ENCODE peak calls at places on chromosomes 7 and 10, in five cellular contexts. H is colonic mucosa; W is left ventricle myocardium inferior; C is activated naive CD4-positive, alpha-beta T cell; Y is cerebellum. Z is an unnamed sample.

GRCh38 chr10:113492181-113492580 is 60.7 kb upstream of the HABP2 start:
- DNase-seq in H (no peak), W (no peak), Y (no peak), C (no peak), Z (no peak)

GRCh38 chr7:148148456-148148855 is 442.1 kb upstream of the C7orf33 start:
- DNase-seq in H (peak), Y (no peak), C (no peak), W (no peak), Z (no peak)

GRCh38 chr10:45374451-45375052 is 536 bp downstream of the ALOX5 start:
- DNase-seq in C (no peak), H (no peak), Y (no peak), W (no peak), Z (peak)

GRCh38 chr7:120725376-120726039 is 132.4 kb downstream of the TSPAN12 start:
- DNase-seq in H (no peak), C (no peak), W (no peak), Y (peak), Z (no peak)

GRCh38 chr10:110568055-110568735 is 700 bp downstream of the SMC3 start:
- DNase-seq in H (peak), Y (peak), W (peak), C (peak), Z (no peak)

GRCh38 chr10:124688889-124689670 is 55.1 kb downstream of the FAM53B start:
- DNase-seq in C (no peak), Y (no peak), H (no peak), W (no peak), Z (no peak)

GRCh38 chr10:94500063-94500462 is 45.5 kb upstream of the HELLS start:
- DNase-seq in W (no peak), H (no peak), Y (no peak), C (no peak), Z (no peak)

GRCh38 chr7:132611056-132611455 is 34.8 kb upstream of the PLXNA4 start:
- DNase-seq in C (no peak), Y (no peak), W (no peak), H (no peak), Z (no peak)

GRCh38 chr7:36923831-36924555 is 199.7 kb upstream of the AOAH start:
- DNase-seq in C (no peak), W (no peak), H (peak), Y (no peak), Z (no peak)

GRCh38 chr10:102020938-102021337 is 35.0 kb downstream of the ARMH3 start:
- DNase-seq in Y (no peak), W (no peak), C (no peak), H (no peak), Z (no peak)

GRCh38 chr7:139889186-139889871 is 60.3 kb downstream of the TBXAS1 start:
- DNase-seq in C (no peak), H (no peak), Y (no peak), W (no peak), Z (no peak)

GRCh38 chr10:91163709-91164474 is 56.6 kb upstream of the PCGF5 start:
- DNase-seq in C (peak), H (peak), Y (peak), W (peak), Z (peak)

GRCh38 chr7:27351786-27352185 is 109.2 kb downstream of the EVX1 start:
- DNase-seq in C (no peak), H (no peak), Y (no peak), W (no peak), Z (no peak)

GRCh38 chr10:72924351-72924750 is 30.3 kb downstream of the PLA2G12B start:
- DNase-seq in Y (no peak), C (no peak), H (no peak), W (no peak), Z (no peak)

GRCh38 chr7:139776486-139777303 is 1.1 kb downstream of the HIPK2 start:
- DNase-seq in H (peak), W (no peak), C (no peak), Y (peak), Z (peak)

GRCh38 chr10:819326-819725 is 112.2 kb downstream of the LARP4B start:
- DNase-seq in W (no peak), Y (no peak), C (no peak), H (no peak), Z (no peak)

GRCh38 chr10:70479161-70479531 is 579 bp downstream of the PALD1 start:
- DNase-seq in C (no peak), W (no peak), H (no peak), Y (no peak), Z (no peak)

GRCh38 chr7:46155367-46155766 is 234.3 kb upstream of the IGFBP3 start:
- DNase-seq in Y (no peak), C (no peak), H (no peak), W (no peak), Z (peak)

Z was measured in left lobe of liver.